ENCODE peak calls at places on chromosome 4, in four cellular contexts. K is K562, F is upper lobe of left lung, W is epithelial cell of esophagus. X is an unnamed sample.

GRCh38 chr4:99033956-99034355 is 38.4 kb downstream of the METAP1 start:
- DNase-seq in K (no peak), F (no peak), W (no peak), X (no peak)

GRCh38 chr4:8228319-8229250 is 29.5 kb downstream of the SH3TC1 start:
- DNase-seq in F (peak), W (peak), K (peak), X (no peak)

GRCh38 chr4:55947254-55947882 is 1.4 kb upstream of the CEP135 start:
- DNase-seq in F (no peak), W (no peak), K (no peak), X (no peak)

GRCh38 chr4:14880805-14881204 is 121.5 kb upstream of the CPEB2 start:
- DNase-seq in F (no peak), W (peak), K (no peak), X (no peak)

GRCh38 chr4:96170198-96170597 is 330.3 kb downstream of the PDHA2 start:
- DNase-seq in F (no peak), K (peak), W (no peak), X (no peak)

GRCh38 chr4:47031011-47031678 is at the start of gene GABRB1:
- DNase-seq in F (peak), K (peak), W (peak), X (peak)

GRCh38 chr4:174538876-174539250 is 16.6 kb upstream of the HPGD start:
- DNase-seq in W (peak), F (no peak), K (no peak), X (no peak)

GRCh38 chr4:53478671-53479456 is 101.4 kb downstream of the FIP1L1 start:
- DNase-seq in F (no peak), K (no peak), W (peak), X (no peak)

GRCh38 chr4:8564595-8564994 is 15.6 kb upstream of the GPR78 start:
- DNase-seq in W (no peak), F (no peak), K (no peak), X (no peak)

GRCh38 chr4:177964061-177964460 is 521.8 kb upstream of the AGA start:
- DNase-seq in F (no peak), W (peak), K (no peak), X (no peak)

GRCh38 chr4:147101678-147102077 is 156.0 kb upstream of the TTC29 start:
- DNase-seq in K (no peak), F (no peak), W (no peak), X (no peak)

GRCh38 chr4:153527690-153528089 is 61.5 kb downstream of the TMEM131L start:
- DNase-seq in F (no peak), K (no peak), W (no peak), X (no peak)

GRCh38 chr4:35365186-35365585 is 879.1 kb downstream of the ARAP2 start:
- DNase-seq in F (no peak), K (no peak), W (peak), X (no peak)

GRCh38 chr4:118743867-118744266 is 58.7 kb downstream of the METTL14 start:
- DNase-seq in W (no peak), F (no peak), K (no peak), X (no peak)

GRCh38 chr4:6345096-6345830 is 75.6 kb downstream of the WFS1 start:
- DNase-seq in K (no peak), F (no peak), W (no peak), X (no peak)

GRCh38 chr4:165326831-165327210 is 648 bp upstream of the MSMO1 start:
- DNase-seq in F (peak), W (peak), K (peak), X (no peak)

GRCh38 chr4:182593413-182593812 is 323.8 kb downstream of the DCTD start:
- DNase-seq in F (no peak), W (no peak), K (no peak), X (no peak)

GRCh38 chr4:30269850-30270249 is 450.3 kb upstream of the PCDH7 start:
- DNase-seq in K (no peak), W (peak), F (no peak), X (no peak)

GRCh38 chr4:109614015-109614414 is 54.0 kb downstream of the MCUB start:
- DNase-seq in K (no peak), W (no peak), F (no peak), X (no peak)

GRCh38 chr4:21512351-21512750 is 436.2 kb downstream of the KCNIP4 start:
- DNase-seq in K (no peak), F (no peak), W (peak), X (no peak)

GRCh38 chr4:5572751-5573150 is 135.6 kb downstream of the EVC2 start:
- DNase-seq in F (no peak), W (no peak), K (no peak), X (no peak)

GRCh38 chr4:38673109-38673978 is 9.3 kb downstream of the KLF3 start:
- DNase-seq in F (peak), K (peak), W (peak), X (no peak)

GRCh38 chr4:184170996-184171395 is 46.7 kb downstream of the ENPP6 start:
- DNase-seq in F (no peak), W (peak), K (no peak), X (no peak)

GRCh38 chr4:121278811-121279368 is 101.9 kb downstream of the QRFPR start:
- DNase-seq in F (no peak), W (no peak), K (no peak), X (no peak)

GRCh38 chr4:125187221-125187620 is 127.5 kb upstream of the FAT4 start:
- DNase-seq in K (no peak), W (peak), F (no peak), X (no peak)

GRCh38 chr4:119748853-119749252 is 120.2 kb upstream of the PDE5A start:
- DNase-seq in F (no peak), K (no peak), W (no peak), X (no peak)

GRCh38 chr4:40192286-40193017 is 4.4 kb upstream of the RHOH start:
- DNase-seq in F (no peak), K (no peak), W (peak), X (no peak)

GRCh38 chr4:106270708-106271107 is 45.3 kb downstream of the TBCK start:
- DNase-seq in K (no peak), W (no peak), F (no peak), X (no peak)

GRCh38 chr4:185859106-185859505 is 47.1 kb upstream of the SORBS2 start:
- DNase-seq in W (no peak), F (no peak), K (no peak), X (no peak)

GRCh38 chr4:25807101-25807728 is 55.6 kb downstream of the SEL1L3 start:
- DNase-seq in W (no peak), F (no peak), K (no peak), X (no peak)

GRCh38 chr4:183832776-183833450 is 72.2 kb upstream of the STOX2 start:
- DNase-seq in K (no peak), F (peak), W (peak), X (no peak)

GRCh38 chr4:133152330-133152791 is 3.3 kb downstream of the PCDH10 start:
- DNase-seq in F (no peak), W (peak), K (no peak), X (peak)
- TF ChIP-seq CTCF in F (no peak), W (no peak), K (no peak), X (no peak)

GRCh38 chr4:81358173-81358572 is 113.5 kb downstream of the RASGEF1B start:
- DNase-seq in W (no peak), F (no peak), K (no peak), X (no peak)
- TF ChIP-seq CTCF in W (no peak), F (no peak), K (no peak), X (no peak)

GRCh38 chr4:41573458-41574129 is 35.6 kb downstream of the LIMCH1 start:
- DNase-seq in K (no peak), W (no peak), F (no peak), X (no peak)

GRCh38 chr4:41567186-41567585 is 29.2 kb downstream of the LIMCH1 start:
- DNase-seq in W (no peak), K (no peak), F (no peak), X (no peak)

GRCh38 chr4:41572414-41572986 is 34.5 kb downstream of the LIMCH1 start:
- DNase-seq in W (no peak), F (no peak), K (no peak), X (no peak)

GRCh38 chr4:41571422-41571821 is 33.5 kb downstream of the LIMCH1 start:
- DNase-seq in W (no peak), K (no peak), F (no peak), X (no peak)

DNA sequence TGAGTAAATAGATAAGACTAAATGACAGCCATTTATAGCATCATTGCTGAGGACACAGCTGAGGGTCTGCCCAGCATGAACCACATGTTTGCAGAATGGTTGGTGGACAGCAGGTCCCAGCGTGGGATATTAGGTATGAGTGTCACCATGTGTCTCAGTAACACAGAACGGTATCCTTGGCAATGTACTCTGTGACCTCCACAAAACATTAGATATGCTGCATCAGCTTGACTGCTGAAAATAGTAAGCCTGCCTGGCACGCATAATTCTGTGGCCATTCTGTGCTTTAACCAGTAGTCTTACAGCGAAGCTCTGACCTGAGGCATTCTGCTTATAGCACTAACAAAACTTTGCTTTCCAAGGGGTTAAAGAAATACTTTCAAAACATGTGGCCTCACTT is 32.0 kb downstream of the LIMCH1 start:
- DNase-seq in W (no peak), K (no peak), F (no peak), X (no peak)
- TF ChIP-seq CTCF in W (no peak), K (no peak), F (no peak), X (no peak)

GRCh38 chr4:16448240-16448639 is 222.0 kb upstream of the TAPT1 start:
- DNase-seq in W (no peak), K (no peak), F (no peak), X (no peak)

GRCh38 chr4:16450031-16450430 is 223.8 kb upstream of the TAPT1 start:
- DNase-seq in W (no peak), K (no peak), F (no peak), X (no peak)

GRCh38 chr4:16449381-16449780 is 223.1 kb upstream of the TAPT1 start:
- DNase-seq in F (no peak), K (no peak), W (no peak), X (no peak)

DNA sequence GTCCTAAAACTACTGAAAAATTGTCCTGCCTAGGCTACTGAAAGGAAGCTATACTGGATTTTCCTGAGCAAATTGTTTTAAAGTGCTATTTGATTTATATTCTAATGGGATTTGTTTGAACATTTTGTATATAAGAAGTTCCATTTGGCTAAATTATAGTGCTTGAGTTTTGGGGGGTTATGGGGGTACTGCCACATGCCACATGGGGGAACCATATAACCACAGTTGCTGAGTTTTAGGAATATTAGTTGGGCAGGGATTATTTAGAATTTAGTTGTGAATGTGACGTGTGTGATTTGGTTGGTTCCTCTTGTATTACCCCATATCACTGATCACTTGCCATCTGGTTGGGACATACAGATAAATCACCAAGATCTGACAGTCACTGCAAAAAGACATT is 224.5 kb upstream of the TAPT1 start:
- DNase-seq in K (no peak), W (no peak), F (no peak), X (no peak)
- TF ChIP-seq CTCF in K (no peak), W (no peak), F (no peak), X (peak)

DNA sequence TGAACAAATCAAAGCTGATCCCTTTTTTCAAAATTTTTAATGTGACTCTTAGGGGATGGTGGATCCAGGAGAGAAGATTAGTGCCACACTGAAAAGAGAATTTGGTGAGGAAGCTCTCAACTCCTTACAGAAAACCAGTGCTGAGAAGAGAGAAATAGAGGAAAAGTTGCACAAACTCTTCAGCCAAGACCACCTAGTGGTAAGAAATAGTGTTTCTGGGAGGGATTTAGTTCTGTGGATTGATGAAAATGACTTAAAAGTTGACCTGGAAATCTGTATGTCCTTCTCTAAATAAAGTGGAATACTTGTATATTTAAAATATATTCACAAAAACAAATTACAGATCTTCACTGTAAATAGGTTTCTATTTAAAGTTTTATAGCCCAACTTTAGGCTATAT is 29.2 kb downstream of the NUDT9 start:
- DNase-seq in F (no peak), W (no peak), K (no peak), X (no peak)
- TF ChIP-seq CTCF in F (no peak), W (no peak), K (no peak), X (peak)

GRCh38 chr4:112591593-112591992 is 45.1 kb downstream of the ZGRF1 start:
- DNase-seq in K (no peak), W (no peak), F (no peak), X (no peak)

GRCh38 chr4:112589207-112589606 is 47.5 kb downstream of the ZGRF1 start:
- DNase-seq in K (peak), W (peak), F (no peak), X (no peak)

GRCh38 chr4:112585977-112586736 is 50.6 kb downstream of the ZGRF1 start:
- DNase-seq in K (no peak), W (no peak), F (no peak), X (no peak)
- TF ChIP-seq CTCF in K (no peak), W (no peak), F (no peak), X (no peak)